ENCODE peak calls at places on chromosomes 16 and 17, in six cellular contexts. B, P, K, H, W and Y are unnamed samples.

GRCh38 chr17:41516828-41517283 is 1.8 kb downstream of the KRT15 start:
- DNase-seq in B (peak), W (no peak), K (no peak), H (no peak), P (no peak), Y (no peak)

GRCh38 chr16:22284637-22285515 is 12.3 kb upstream of the POLR3E start:
- DNase-seq in W (no peak), K (no peak), B (no peak), P (no peak), H (no peak), Y (no peak)

GRCh38 chr17:40004072-40004471 is 11.2 kb upstream of the CSF3 start:
- DNase-seq in B (no peak), P (no peak), W (no peak), H (no peak), K (no peak), Y (no peak)

GRCh38 chr17:76867578-76868175 is 527 bp upstream of the MGAT5B start:
- DNase-seq in W (no peak), K (no peak), P (peak), B (no peak), H (peak), Y (no peak)

GRCh38 chr17:41624208-41625101 is at the start of gene KRT17:
- DNase-seq in W (no peak), P (no peak), K (no peak), H (no peak), B (peak), Y (no peak)

GRCh38 chr17:82816358-82816757 is 23.5 kb downstream of the ZNF750 start:
- DNase-seq in K (no peak), B (no peak), P (no peak), H (no peak), W (no peak), Y (no peak)

GRCh38 chr16:49754495-49755290 is 101.2 kb downstream of the ZNF423 start:
- DNase-seq in H (no peak), W (no peak), P (no peak), B (no peak), K (no peak), Y (no peak)

GRCh38 chr17:7478276-7479138 is 924 bp downstream of the ZBTB4 start:
- DNase-seq in K (peak), B (peak), P (peak), W (no peak), H (no peak), Y (peak)

GRCh38 chr17:3554440-3554839 is 3.2 kb downstream of the TRPV3 start:
- DNase-seq in H (no peak), B (no peak), K (no peak), W (no peak), P (no peak), Y (no peak)

GRCh38 chr16:5415123-5415522 is 317.5 kb upstream of the EEF2KMT start:
- DNase-seq in W (no peak), H (no peak), K (no peak), P (no peak), B (no peak), Y (no peak)

GRCh38 chr17:79658811-79659207 is 48.0 kb upstream of the RBFOX3 start:
- DNase-seq in B (no peak), K (peak), H (peak), P (peak), W (no peak), Y (peak)

GRCh38 chr16:14308357-14308723 is 237.2 kb downstream of the MRTFB start:
- DNase-seq in B (no peak), H (peak), P (no peak), W (no peak), K (no peak), Y (no peak)
- TF ChIP-seq CTCF in B (no peak), H (peak), P (no peak), W (no peak), K (no peak), Y (no peak)

GRCh38 chr17:48484850-48485249 is 46.0 kb downstream of the HOXB1 start:
- DNase-seq in W (no peak), B (no peak), K (no peak), H (no peak), P (peak), Y (no peak)

GRCh38 chr17:48484256-48484655 is 46.6 kb downstream of the HOXB1 start:
- DNase-seq in P (no peak), K (no peak), B (no peak), H (no peak), W (no peak), Y (no peak)

GRCh38 chr17:48488548-48489106 is 42.2 kb downstream of the HOXB1 start:
- DNase-seq in H (peak), K (peak), B (no peak), W (no peak), P (no peak), Y (no peak)

GRCh38 chr17:48487221-48487620 is 43.6 kb downstream of the HOXB1 start:
- DNase-seq in K (no peak), B (no peak), W (no peak), H (no peak), P (no peak), Y (no peak)

GRCh38 chr17:48486557-48486956 is 44.3 kb downstream of the HOXB1 start:
- DNase-seq in P (peak), W (peak), K (no peak), H (no peak), B (no peak), Y (no peak)
- TF ChIP-seq CTCF in P (no peak), W (peak), K (no peak), H (no peak), B (no peak), Y (no peak)

GRCh38 chr17:44653954-44654353 is 2.3 kb upstream of the MEIOC start:
- DNase-seq in H (no peak), B (no peak), K (no peak), P (no peak), W (no peak), Y (no peak)

GRCh38 chr17:44652727-44653126 is 3.5 kb upstream of the MEIOC start:
- DNase-seq in P (no peak), B (no peak), K (no peak), H (no peak), W (no peak), Y (no peak)

GRCh38 chr17:44653384-44653783 is 2.9 kb upstream of the MEIOC start:
- DNase-seq in B (no peak), P (no peak), W (no peak), H (no peak), K (no peak), Y (no peak)

GRCh38 chr17:44651228-44651627 is 5.0 kb upstream of the MEIOC start:
- DNase-seq in H (no peak), W (no peak), K (no peak), P (no peak), B (no peak), Y (no peak)

GRCh38 chr17:44655983-44656700 is at the start of gene MEIOC:
- DNase-seq in K (no peak), P (peak), B (no peak), W (no peak), H (peak), Y (peak)
- TF ChIP-seq CTCF in K (no peak), P (peak), B (no peak), W (no peak), H (peak), Y (no peak)

GRCh38 chr16:77207029-77207428 is 7.8 kb downstream of the SYCE1L start:
- DNase-seq in W (no peak), P (no peak), H (no peak), K (no peak), B (no peak), Y (no peak)

GRCh38 chr16:77206533-77206932 is 7.3 kb downstream of the SYCE1L start:
- DNase-seq in H (no peak), B (no peak), K (no peak), W (no peak), P (no peak), Y (no peak)

GRCh38 chr16:77211880-77212735 is 12.9 kb downstream of the SYCE1L start:
- DNase-seq in H (peak), K (peak), W (no peak), P (peak), B (peak), Y (peak)

GRCh38 chr16:77212736-77213541 is 13.7 kb downstream of the SYCE1L start:
- DNase-seq in W (no peak), K (peak), P (peak), B (peak), H (peak), Y (peak)

DNA sequence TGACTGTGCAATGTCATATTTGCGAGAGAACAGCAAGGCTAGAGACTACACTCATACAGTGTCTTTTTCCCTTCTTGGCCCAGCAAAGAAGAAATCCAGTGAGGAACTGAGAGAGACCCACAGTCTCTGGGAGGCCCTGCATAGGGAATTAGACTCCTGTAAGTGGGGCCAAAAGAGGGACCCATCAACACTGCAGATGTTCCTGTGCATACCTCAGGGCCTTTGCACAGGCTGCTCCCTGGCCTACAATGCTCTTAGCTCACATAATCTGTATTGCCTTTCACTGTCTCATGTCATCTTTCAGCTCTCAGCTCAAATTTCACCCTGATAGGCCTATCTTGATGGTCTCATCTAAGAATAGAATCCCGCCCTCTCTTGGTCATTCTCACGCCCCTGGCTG is 9.2 kb downstream of the SYCE1L start:
- DNase-seq in P (no peak), K (no peak), H (no peak), B (no peak), W (no peak), Y (no peak)
- TF ChIP-seq CTCF in P (no peak), K (no peak), H (no peak), B (no peak), W (no peak), Y (no peak)

GRCh38 chr16:15704545-15704987 is 54.5 kb downstream of the NDE1 start:
- DNase-seq in W (no peak), K (peak), B (no peak), H (peak), P (peak), Y (peak)
- TF ChIP-seq CTCF in W (peak), K (no peak), B (peak), H (peak), P (peak), Y (peak)

GRCh38 chr16:56777533-56777932 is 47.6 kb downstream of the NUP93 start:
- DNase-seq in W (no peak), K (no peak), B (no peak), P (no peak), H (no peak), Y (no peak)
- TF ChIP-seq CTCF in W (no peak), K (no peak), B (no peak), P (no peak), H (no peak), Y (no peak)

GRCh38 chr16:77133706-77134105 is 57.3 kb upstream of the MON1B start:
- DNase-seq in B (no peak), K (no peak), W (no peak), P (no peak), H (no peak), Y (no peak)

GRCh38 chr16:77137045-77137444 is 53.9 kb upstream of the MON1B start:
- DNase-seq in P (no peak), H (no peak), W (no peak), B (no peak), K (no peak), Y (no peak)

GRCh38 chr16:77132051-77132618 is 58.9 kb upstream of the MON1B start:
- DNase-seq in P (no peak), W (no peak), K (no peak), B (no peak), H (no peak), Y (no peak)

DNA sequence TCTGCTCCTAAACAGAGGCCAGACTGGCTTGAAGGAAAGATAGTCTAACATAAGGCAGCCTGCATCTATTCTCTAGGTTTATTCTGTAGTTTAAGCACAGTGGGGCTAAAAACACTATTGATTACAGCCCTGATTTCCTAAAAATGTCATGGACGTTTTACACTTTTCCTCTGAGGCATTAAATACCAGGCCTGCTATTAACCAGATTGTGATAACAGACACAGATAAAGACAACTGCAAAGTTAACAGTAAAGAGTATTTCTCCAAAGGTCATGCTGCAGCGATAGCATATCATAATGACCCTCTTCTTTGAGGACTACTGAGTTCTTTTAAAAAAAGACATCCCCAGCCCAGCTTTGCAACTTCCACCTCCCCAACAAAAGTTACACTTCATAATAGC is 59.6 kb upstream of the MON1B start:
- DNase-seq in H (no peak), B (no peak), K (no peak), P (no peak), W (no peak), Y (no peak)
- TF ChIP-seq CTCF in H (no peak), B (no peak), K (no peak), P (no peak), W (no peak), Y (no peak)